ENCODE peak calls at places on chromosomes 3 and 15, in six cellular contexts. W, R, E, I, O and T are unnamed samples.

GRCh38 chr15:100997442-100997841 is 78.3 kb downstream of the LRRK1 start:
- DNase-seq in W (no peak), R (peak), E (peak), I (no peak), O (no peak), T (no peak)

GRCh38 chr3:114392831-114393230 is 99.0 kb downstream of the TIGIT start:
- DNase-seq in W (no peak), R (no peak), E (no peak), I (no peak), O (no peak), T (no peak)

GRCh38 chr3:133412511-133413165 is 12.8 kb downstream of the BFSP2 start:
- DNase-seq in W (no peak), R (peak), E (peak), I (no peak), O (no peak), T (no peak)

GRCh38 chr3:185371683-185372082 is 8.7 kb downstream of the MAP3K13 start:
- DNase-seq in W (no peak), R (no peak), E (no peak), I (no peak), O (no peak), T (no peak)

GRCh38 chr3:18062289-18063025 is 320.0 kb upstream of the TBC1D5 start:
- DNase-seq in W (no peak), R (peak), E (peak), I (no peak), O (no peak), T (no peak)

GRCh38 chr3:190886945-190887344 is 24.5 kb upstream of the GMNC start:
- DNase-seq in W (no peak), R (no peak), E (no peak), I (no peak), O (no peak), T (peak)

GRCh38 chr3:140832883-140833282 is 108.8 kb upstream of the SLC25A36 start:
- DNase-seq in W (no peak), R (no peak), E (no peak), I (no peak), O (no peak), T (peak)

GRCh38 chr3:22885574-22886348 is 317.4 kb upstream of the UBE2E2 start:
- DNase-seq in W (no peak), R (no peak), E (no peak), I (no peak), O (no peak), T (no peak)

GRCh38 chr15:52052076-52052935 is 33.3 kb downstream of the MAPK6 start:
- DNase-seq in W (no peak), R (peak), E (no peak), I (no peak), O (no peak), T (no peak)

GRCh38 chr15:89533861-89534544 is 37.6 kb upstream of the RHCG start:
- DNase-seq in W (no peak), R (peak), E (no peak), I (no peak), O (no peak), T (no peak)

GRCh38 chr3:177680442-177680821 is 483.1 kb upstream of the TBL1XR1 start:
- DNase-seq in W (no peak), R (no peak), E (no peak), I (no peak), O (no peak), T (no peak)

GRCh38 chr15:45796433-45796832 is 161.6 kb downstream of the SQOR start:
- DNase-seq in W (no peak), R (no peak), E (no peak), I (no peak), O (no peak), T (no peak)

GRCh38 chr3:107690522-107691138 is 167.9 kb downstream of the BBX start:
- DNase-seq in W (no peak), R (peak), E (peak), I (peak), O (no peak), T (no peak)
- TF ChIP-seq CTCF in W (peak), R (peak), E (peak), I (peak), O (peak), T (peak)

GRCh38 chr3:179852117-179852886 is 184.4 kb downstream of the PEX5L start:
- DNase-seq in W (no peak), R (peak), E (peak), I (peak), O (no peak), T (peak)
- TF ChIP-seq CTCF in W (no peak), R (no peak), E (peak), I (peak), O (no peak), T (peak)

DNA sequence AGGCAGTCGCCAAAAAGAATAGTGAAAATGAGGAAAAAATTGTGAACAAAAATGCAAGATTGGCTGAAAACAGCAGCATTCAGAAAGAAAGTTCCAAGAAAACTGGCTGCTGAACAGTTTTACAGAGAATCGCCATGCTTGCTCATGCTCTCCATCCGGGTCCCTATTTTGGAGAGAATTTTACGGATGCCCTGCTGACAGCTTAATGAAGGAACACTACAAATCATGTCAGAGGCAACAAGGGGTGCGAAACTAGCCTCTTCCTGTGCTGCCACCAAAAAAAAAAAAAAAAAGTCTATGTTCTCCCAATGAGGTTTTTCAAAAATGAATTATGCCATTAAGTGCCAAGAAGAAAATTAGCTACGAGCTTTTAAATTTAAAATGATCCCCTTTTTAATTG is 305.8 kb upstream of the ARRDC4 start:
- DNase-seq in W (no peak), R (no peak), E (no peak), I (peak), O (no peak), T (no peak)
- TF ChIP-seq CTCF in W (no peak), R (no peak), E (no peak), I (no peak), O (no peak), T (no peak)

DNA sequence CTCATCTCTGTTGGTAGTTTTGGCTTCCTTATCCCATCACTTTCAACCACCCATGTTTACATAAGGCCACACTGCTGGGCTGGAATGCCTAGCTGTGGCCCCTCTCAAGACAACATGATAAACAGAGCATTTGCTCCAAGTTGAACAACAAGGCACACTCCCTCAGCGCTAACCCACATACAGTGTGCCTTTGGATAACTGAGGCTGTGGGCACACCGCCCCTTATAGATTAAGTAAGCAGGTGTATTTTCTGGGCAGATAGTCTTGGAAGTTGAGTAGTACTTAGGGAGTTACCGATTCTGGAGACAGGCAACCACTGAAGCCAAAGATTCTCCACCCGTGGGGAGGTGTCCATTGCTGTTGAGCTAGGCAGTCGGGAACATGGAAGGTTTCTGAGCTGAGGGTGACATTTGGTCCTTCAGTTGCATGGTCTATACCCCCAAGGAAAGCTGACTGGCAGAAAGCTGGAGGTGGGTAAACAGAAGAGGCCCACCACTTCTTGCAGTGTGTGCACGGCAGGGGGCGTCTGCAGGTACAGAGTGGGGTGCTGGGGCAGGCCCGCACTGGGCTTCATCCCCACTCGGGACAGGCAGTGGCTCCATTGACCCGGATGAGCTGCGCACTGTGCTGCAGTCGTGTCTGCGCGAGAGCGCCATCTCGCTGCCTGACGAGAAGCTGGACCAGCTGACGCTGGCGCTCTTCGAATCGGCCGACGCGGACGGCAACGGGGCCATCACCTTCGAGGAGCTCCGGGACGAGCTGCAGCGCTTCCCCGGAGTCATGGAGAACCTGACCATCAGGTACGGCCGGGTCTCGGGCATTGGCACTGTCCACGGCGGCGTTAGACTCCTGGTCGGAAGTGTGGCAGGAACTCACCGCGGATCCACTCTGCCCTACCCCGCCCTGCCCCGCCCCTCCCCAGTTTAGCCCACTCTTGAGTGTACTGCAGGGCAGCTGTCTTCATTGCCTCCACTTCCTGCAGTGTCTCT is 16.8 kb downstream of the NOX5 start:
- DNase-seq in W (peak), R (peak), E (peak), I (peak), O (peak), T (peak)
- TF ChIP-seq CTCF in W (peak), R (peak), E (peak), I (peak), O (peak), T (peak)

GRCh38 chr3:45507820-45508317 is 86.7 kb upstream of the LIMD1 start:
- DNase-seq in W (no peak), R (no peak), E (peak), I (peak), O (peak), T (no peak)
- TF ChIP-seq CTCF in W (no peak), R (peak), E (peak), I (peak), O (no peak), T (no peak)

DNA sequence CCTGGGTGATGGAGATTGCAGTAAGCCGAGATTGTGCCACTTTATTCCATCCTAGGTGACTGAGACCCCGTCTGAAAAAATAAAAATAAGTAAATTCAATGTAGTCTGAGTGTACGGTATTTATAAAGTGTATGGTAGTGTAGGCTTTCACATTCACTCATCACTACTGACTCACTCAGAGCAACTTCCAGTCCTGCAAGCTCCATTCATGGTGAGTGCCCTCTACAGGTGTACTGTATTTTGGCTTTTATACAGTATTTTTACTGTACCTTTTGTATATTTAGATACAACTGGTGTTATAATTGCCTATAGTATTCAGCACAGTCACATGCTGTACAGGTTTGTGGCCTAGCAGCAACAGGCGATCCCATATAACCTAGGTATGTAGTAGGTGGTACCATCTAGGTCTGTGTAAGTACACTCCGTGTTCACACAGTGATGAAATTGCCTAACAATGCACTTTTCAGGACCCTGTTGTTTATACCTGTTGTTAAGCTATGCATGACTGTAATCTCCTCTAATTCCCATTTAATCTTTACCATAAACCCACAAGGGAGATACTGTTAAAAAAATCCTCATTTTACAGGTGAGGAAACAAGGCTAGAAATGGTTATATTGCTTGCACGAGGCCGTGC is 19.3 kb downstream of the CACNA1D start:
- DNase-seq in W (no peak), R (no peak), E (no peak), I (no peak), O (no peak), T (peak)
- TF ChIP-seq CTCF in W (no peak), R (no peak), E (no peak), I (peak), O (no peak), T (peak)

GRCh38 chr3:188927971-188928370 is 243.8 kb upstream of the TPRG1 start:
- DNase-seq in W (no peak), R (no peak), E (no peak), I (no peak), O (no peak), T (no peak)

GRCh38 chr3:188926741-188927650 is 244.8 kb upstream of the TPRG1 start:
- DNase-seq in W (no peak), R (no peak), E (no peak), I (no peak), O (no peak), T (no peak)

GRCh38 chr3:188931531-188931930 is 240.2 kb upstream of the TPRG1 start:
- DNase-seq in W (no peak), R (no peak), E (no peak), I (no peak), O (no peak), T (no peak)

GRCh38 chr3:188926141-188926540 is 245.6 kb upstream of the TPRG1 start:
- DNase-seq in W (no peak), R (no peak), E (peak), I (no peak), O (no peak), T (no peak)

GRCh38 chr3:188929138-188929537 is 242.6 kb upstream of the TPRG1 start:
- DNase-seq in W (no peak), R (no peak), E (no peak), I (peak), O (no peak), T (no peak)
- TF ChIP-seq CTCF in W (peak), R (peak), E (peak), I (peak), O (no peak), T (no peak)

GRCh38 chr3:84077479-84077878 is 881.3 kb upstream of the CADM2 start:
- DNase-seq in W (no peak), R (no peak), E (no peak), I (peak), O (no peak), T (no peak)
- TF ChIP-seq CTCF in W (no peak), R (no peak), E (no peak), I (peak), O (no peak), T (no peak)